ENCODE peak calls at places on chromosome 16, in nine cellular contexts. D is fibroblast of lung, L is epithelial cell of esophagus, C is astrocyte of the spinal cord, O is HL-60, W is AG09309, B is omental fat pad, P is nephron progenitor cell, R is kidney epithelial cell. Z is an unnamed sample.

GRCh38 chr16:58499092-58499511 is 841 bp upstream of the NDRG4 start:
- DNase-seq in D (no peak), L (no peak), C (no peak), O (no peak), W (no peak), B (no peak), P (no peak), R (no peak), Z (no peak)

GRCh38 chr16:85138073-85138824 is 26.0 kb upstream of the CIBAR2 start:
- DNase-seq in D (no peak), L (no peak), C (no peak), O (no peak), W (no peak), B (no peak), P (no peak), R (no peak), Z (no peak)

GRCh38 chr16:10619271-10619849 is 39.0 kb upstream of the EMP2 start:
- DNase-seq in D (peak; percentile 33), L (peak; percentile 52), C (no peak), O (no peak), W (no peak), B (peak; percentile 38), P (peak; percentile 54), R (no peak), Z (no peak)

GRCh38 chr16:89863741-89864391 is 9.5 kb upstream of the TCF25 start:
- DNase-seq in D (peak; percentile 56), L (peak; percentile 77), C (peak; percentile 20), O (no peak), W (no peak), B (no peak), P (no peak), R (no peak), Z (no peak)

GRCh38 chr16:9706217-9706616 is 476.0 kb downstream of the GRIN2A start:
- DNase-seq in D (peak; percentile 91), L (no peak), C (peak; percentile 1), O (no peak), W (no peak), B (no peak), P (no peak), R (no peak), Z (no peak)

GRCh38 chr16:1119766-1120611 is 23.9 kb upstream of the C1QTNF8 start:
- DNase-seq in D (no peak), L (no peak), C (no peak), O (no peak), W (no peak), B (no peak), P (no peak), R (no peak), Z (no peak)

GRCh38 chr16:79798416-79799053 is 198.0 kb upstream of the MAF start:
- DNase-seq in D (no peak), L (no peak), C (no peak), O (no peak), W (no peak), B (no peak), P (no peak), R (no peak), Z (no peak)

GRCh38 chr16:70520612-70521297 is 2.6 kb downstream of the COG4 start:
- DNase-seq in D (peak; percentile 61), L (peak; percentile 59), C (peak; percentile 45), O (peak; percentile 69), W (peak; percentile 60), B (no peak), P (no peak), R (no peak), Z (no peak)

GRCh38 chr16:21023509-21024202 is 123.1 kb downstream of the LYRM1 start:
- DNase-seq in D (no peak), L (no peak), C (no peak), O (peak; percentile 6), W (no peak), B (no peak), P (no peak), R (no peak), Z (no peak)

GRCh38 chr16:55204923-55205322 is 119.1 kb upstream of the IRX6 start:
- DNase-seq in D (no peak), L (no peak), C (no peak), O (no peak), W (no peak), B (no peak), P (no peak), R (no peak), Z (no peak)

GRCh38 chr16:84911490-84912216 is 91.9 kb downstream of the CRISPLD2 start:
- DNase-seq in D (no peak), L (no peak), C (no peak), O (peak; percentile 71), W (peak; percentile 28), B (no peak), P (no peak), R (no peak), Z (no peak)

GRCh38 chr16:7268182-7268581 is 64.5 kb upstream of the RBFOX1 start:
- DNase-seq in D (no peak), L (peak; percentile 1), C (no peak), O (no peak), W (no peak), B (no peak), P (peak; percentile 56), R (no peak), Z (no peak)
- TF ChIP-seq CTCF in D (peak; percentile 27), L (peak; percentile 10), C (peak; percentile 28), O (peak; percentile 64), W (peak; percentile 25), B (no peak), P (peak; percentile 76), R (peak; percentile 54), Z (no peak)

GRCh38 chr16:3021449-3022207 is 1.5 kb downstream of the TNFRSF12A start:
- DNase-seq in D (peak; percentile 96), L (peak; percentile 97), C (peak; percentile 98), O (peak; percentile 71), W (peak; percentile 82), B (peak; percentile 54), P (peak; percentile 90), R (peak; percentile 80), Z (no peak)
- TF ChIP-seq CTCF in D (peak; percentile 26), L (no peak), C (peak; percentile 39), O (peak; percentile 11), W (peak; percentile 44), B (no peak), P (no peak), R (peak; percentile 55), Z (peak; percentile 45)

GRCh38 chr16:67397812-67398545 is 4.7 kb upstream of the TPPP3 start:
- DNase-seq in D (no peak), L (peak; percentile 70), C (no peak), O (no peak), W (no peak), B (no peak), P (no peak), R (no peak), Z (no peak)

GRCh38 chr16:67399218-67399733 is 6.0 kb upstream of the TPPP3 start:
- DNase-seq in D (peak; percentile 32), L (peak; percentile 36), C (no peak), O (no peak), W (no peak), B (no peak), P (peak; percentile 87), R (no peak), Z (no peak)

GRCh38 chr16:67398546-67399217 is 5.4 kb upstream of the TPPP3 start:
- DNase-seq in D (no peak), L (no peak), C (no peak), O (no peak), W (no peak), B (no peak), P (no peak), R (no peak), Z (no peak)

GRCh38 chr16:67400901-67401300 is 7.6 kb upstream of the TPPP3 start:
- DNase-seq in D (no peak), L (no peak), C (no peak), O (no peak), W (no peak), B (no peak), P (no peak), R (no peak), Z (no peak)

DNA sequence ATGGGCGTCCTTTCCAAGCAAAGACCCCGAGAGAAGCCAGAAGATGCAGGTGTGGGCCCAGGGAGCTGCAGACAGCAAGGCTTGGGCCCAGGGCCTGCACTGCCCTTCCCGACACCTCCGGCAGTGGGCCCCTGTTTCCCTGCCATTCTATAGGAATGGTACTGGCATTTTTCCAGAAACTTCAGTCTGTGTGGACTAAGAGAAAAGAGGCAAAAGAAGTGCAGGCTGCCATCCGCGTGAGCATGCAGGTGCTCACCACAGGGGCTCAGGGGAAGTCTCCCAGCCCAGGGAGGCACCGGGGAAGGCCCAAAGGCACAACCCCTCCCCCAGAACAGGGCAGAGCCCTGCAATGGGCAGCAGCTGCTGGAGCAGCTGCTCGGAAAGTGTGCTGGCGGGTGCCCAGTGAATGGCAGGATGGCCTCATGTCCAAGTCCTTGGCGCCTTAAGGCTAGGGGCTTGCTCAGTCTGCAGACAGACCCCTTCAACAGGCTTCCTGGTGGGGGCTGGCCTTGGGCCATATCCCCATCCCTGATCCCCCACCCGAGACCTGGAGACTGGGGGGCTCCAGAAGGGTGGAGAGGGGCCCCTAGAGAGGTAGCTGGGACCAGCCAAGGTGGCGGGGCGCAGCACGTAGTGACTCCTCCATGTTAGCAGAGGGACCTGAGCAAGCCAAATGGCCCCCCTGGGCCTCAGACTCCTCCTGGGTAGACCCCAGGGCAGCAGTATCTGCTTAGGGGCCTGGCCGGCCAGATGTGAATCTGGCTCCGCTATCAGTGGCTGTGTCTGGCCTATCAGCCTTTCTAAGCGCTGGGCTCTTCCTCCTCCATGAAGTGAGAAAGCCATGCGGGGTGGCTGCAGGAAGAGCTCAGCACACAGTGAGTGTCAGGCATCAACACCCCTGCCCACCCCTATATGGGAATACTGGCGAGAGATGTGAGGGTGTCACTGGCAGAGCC is 6.7 kb upstream of the TPPP3 start:
- DNase-seq in D (no peak), L (no peak), C (no peak), O (no peak), W (no peak), B (no peak), P (no peak), R (no peak), Z (no peak)
- TF ChIP-seq CTCF in D (no peak), L (no peak), C (no peak), O (no peak), W (no peak), B (no peak), P (no peak), R (no peak), Z (no peak)

DNA sequence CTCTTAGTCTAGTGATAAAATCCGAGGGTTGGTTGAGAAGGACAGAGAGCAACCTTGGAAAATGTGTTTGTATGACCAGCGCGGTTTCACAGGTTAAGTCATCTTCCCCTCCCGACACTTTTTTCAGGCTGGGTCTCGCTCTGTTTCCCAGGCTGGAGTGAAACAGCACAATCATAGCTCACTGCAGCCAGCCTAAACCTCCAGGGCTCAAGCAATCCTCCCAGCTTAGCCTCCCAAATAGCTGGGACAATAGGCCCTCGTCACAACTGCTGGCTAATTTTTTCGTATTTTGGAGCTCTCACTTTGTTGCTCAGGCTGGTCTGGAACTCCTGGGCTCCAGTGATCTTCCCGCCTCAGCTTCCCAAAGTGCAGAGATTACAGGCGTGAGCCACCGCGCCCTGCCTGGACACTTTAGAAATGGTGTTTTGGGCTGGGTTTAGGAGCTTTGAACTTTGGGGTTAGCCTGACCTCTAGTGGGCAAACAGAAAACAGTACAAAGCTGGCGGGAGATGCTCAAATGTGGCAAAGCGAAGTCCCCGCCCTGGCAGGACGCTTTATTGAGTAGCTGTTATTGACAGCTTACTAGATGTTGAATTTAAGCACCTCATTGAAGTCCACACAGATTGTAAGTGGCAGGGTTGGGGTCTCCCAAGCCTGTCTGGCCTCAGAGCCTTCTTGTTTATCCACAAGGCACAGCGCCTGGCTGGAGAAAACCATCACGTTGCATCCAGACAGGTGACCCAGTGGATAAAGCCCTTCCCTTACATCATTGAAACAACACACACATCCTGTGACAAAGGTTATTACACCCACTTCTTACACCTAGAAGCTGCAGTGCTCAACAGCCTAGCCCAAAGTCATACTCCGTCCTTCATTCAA is 34.7 kb upstream of the RBBP6 start:
- DNase-seq in D (peak; percentile 36), L (peak; percentile 74), C (peak; percentile 56), O (peak; percentile 16), W (peak; percentile 29), B (no peak), P (peak; percentile 65), R (peak; percentile 7), Z (peak; percentile 28)
- TF ChIP-seq CTCF in D (peak; percentile 76), L (peak; percentile 77), C (peak; percentile 76), O (peak; percentile 55), W (peak; percentile 80), B (no peak), P (peak; percentile 72), R (peak; percentile 70), Z (peak; percentile 77)